ENCODE peak calls at places on chromosomes 1 and 21, in seven cellular contexts. R, E, U, A, P, M and L are unnamed samples.

GRCh38 chr1:155003766-155004351 is 1.3 kb downstream of the ZBTB7B start:
- DNase-seq in R (no peak), E (no peak), U (no peak), A (no peak), P (peak), M (peak), L (peak)

GRCh38 chr1:119909890-119910596 is 13.7 kb upstream of the ADAM30 start:
- DNase-seq in R (no peak), E (no peak), U (no peak), A (no peak), P (no peak), M (no peak), L (no peak)

GRCh38 chr1:76764638-76765572 is 102.4 kb upstream of the ST6GALNAC5 start:
- DNase-seq in R (no peak), E (no peak), U (no peak), A (no peak), P (no peak), M (no peak), L (peak)

GRCh38 chr1:96364576-96364975 is 357.0 kb upstream of the PTBP2 start:
- DNase-seq in R (no peak), E (no peak), U (no peak), A (no peak), P (no peak), M (no peak), L (no peak)

GRCh38 chr21:34983680-34984086 is 65.4 kb downstream of the RUNX1 start:
- DNase-seq in R (no peak), E (no peak), U (no peak), A (no peak), P (peak), M (no peak), L (no peak)

GRCh38 chr1:174160109-174160473 is 771 bp downstream of the RABGAP1L start:
- DNase-seq in R (no peak), E (no peak), U (no peak), A (no peak), P (peak), M (peak), L (peak)

GRCh38 chr1:182625716-182626504 is 21.7 kb upstream of the RGS16 start:
- DNase-seq in R (no peak), E (no peak), U (no peak), A (no peak), P (no peak), M (no peak), L (no peak)

GRCh38 chr1:245997471-245998258 is 509.4 kb downstream of the SMYD3 start:
- DNase-seq in R (no peak), E (no peak), U (no peak), A (no peak), P (no peak), M (no peak), L (no peak)

GRCh38 chr1:24984800-24985552 is 54.9 kb upstream of the RUNX3 start:
- DNase-seq in R (no peak), E (no peak), U (no peak), A (no peak), P (no peak), M (no peak), L (no peak)

GRCh38 chr1:46181343-46182260 is 5.3 kb upstream of the P3R3URF start:
- DNase-seq in R (no peak), E (no peak), U (no peak), A (no peak), P (no peak), M (no peak), L (no peak)

GRCh38 chr1:39230261-39231190 is 26.0 kb downstream of the MACF1 start:
- DNase-seq in R (no peak), E (no peak), U (peak), A (peak), P (no peak), M (peak), L (no peak)

GRCh38 chr1:34739613-34740012 is 15.2 kb upstream of the GJB5 start:
- DNase-seq in R (no peak), E (no peak), U (no peak), A (no peak), P (no peak), M (no peak), L (no peak)

DNA sequence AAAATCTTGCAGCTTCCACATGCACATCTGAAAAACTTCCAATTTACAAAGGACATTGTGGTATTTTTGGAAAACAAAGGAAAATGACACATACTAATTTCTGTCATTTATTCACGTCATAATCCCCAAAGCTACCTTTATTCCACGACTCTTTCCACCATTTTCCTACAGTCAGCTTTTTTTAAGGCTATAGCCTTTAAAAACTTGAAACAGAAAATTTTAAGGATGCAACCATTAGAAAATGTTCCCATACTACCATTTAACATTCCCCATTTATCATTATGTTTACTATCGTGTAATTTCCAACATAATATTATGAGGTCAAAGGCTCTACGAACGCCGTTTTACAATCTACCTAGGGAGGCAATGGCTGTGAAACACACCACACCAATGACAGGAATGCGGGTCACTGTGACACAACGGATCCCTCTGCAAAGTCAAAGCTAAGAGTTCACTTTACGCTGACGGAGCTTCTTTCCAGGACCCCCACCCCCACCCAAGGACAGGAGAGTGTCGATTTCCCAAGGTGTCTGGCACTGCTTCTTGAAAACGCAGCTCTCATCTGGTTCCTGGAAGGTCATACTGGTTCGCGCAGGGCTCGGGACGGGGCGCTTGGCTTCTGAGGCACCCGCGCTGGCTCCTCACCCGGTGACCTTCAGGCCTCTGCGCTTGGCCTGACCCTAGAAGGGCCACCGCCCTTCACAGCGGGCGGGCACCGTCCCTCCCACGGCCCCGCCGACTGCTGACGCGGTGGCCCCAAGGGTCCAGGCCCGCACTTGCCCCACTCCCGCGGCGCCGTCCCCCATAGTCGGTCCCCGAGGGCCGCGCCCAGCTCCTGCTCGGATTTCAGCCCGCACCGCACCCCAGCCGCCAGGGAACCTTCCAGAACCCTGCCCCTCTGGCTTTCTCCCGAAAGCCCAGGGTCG is 50.6 kb upstream of the ATF3 start:
- DNase-seq in R (no peak), E (no peak), U (no peak), A (no peak), P (peak), M (no peak), L (peak)
- TF ChIP-seq SIN3A in R (no peak), E (no peak), U (peak), A (no peak), P (no peak), M (no peak), L (no peak)

DNA sequence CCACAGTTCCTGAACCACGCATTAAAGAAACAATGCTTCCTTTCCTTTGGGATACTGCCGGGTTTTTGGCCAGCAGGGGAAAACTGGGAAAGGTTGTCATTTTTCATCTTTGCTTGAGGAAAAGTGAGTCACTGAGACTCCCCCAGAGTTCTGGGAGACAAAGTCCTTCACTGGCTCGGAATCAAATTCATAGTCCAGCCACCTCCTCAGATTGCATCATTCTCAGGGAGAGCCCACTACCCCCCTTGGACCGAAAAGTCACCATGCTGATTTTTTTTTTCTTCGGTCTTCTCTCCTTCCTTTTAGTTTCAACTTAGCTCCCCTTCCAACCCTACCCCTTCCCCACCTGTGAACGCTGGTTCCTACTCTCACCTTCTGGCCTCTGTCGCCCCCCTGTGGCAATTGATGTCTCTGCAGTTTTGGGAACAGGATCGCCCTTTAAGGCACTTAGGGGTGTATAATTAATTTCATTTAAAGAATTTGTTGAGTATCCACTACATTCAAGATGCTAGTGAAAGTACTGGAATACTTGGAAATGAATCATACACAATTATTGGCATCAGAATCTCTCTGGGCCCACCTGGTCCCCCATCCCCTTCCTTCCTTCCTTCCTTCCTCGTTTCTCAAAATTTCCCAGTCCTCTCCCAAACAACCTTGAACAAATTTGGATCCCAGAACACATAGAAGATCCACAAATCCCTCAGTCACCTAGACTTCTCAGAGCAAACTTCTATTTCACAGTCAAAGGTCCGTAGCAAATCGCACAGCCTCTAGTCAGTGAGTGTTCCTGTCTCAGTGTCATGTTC is 6.9 kb downstream of the ACKR1 start:
- DNase-seq in R (peak), E (peak), U (no peak), A (no peak), P (peak), M (peak), L (peak)
- TF ChIP-seq SIN3A in R (no peak), E (no peak), U (no peak), A (no peak), P (no peak), M (no peak), L (no peak)

GRCh38 chr1:44621841-44622286 is 52.4 kb downstream of the TMEM53 start:
- DNase-seq in R (no peak), E (no peak), U (no peak), A (no peak), P (no peak), M (no peak), L (peak)
- TF ChIP-seq SIN3A in R (no peak), E (no peak), U (no peak), A (no peak), P (no peak), M (no peak), L (no peak)

GRCh38 chr1:27555700-27556424 is 48.1 kb downstream of the AHDC1 start:
- DNase-seq in R (no peak), E (no peak), U (no peak), A (no peak), P (peak), M (no peak), L (no peak)
- TF ChIP-seq SIN3A in R (no peak), E (no peak), U (no peak), A (no peak), P (no peak), M (no peak), L (no peak)

DNA sequence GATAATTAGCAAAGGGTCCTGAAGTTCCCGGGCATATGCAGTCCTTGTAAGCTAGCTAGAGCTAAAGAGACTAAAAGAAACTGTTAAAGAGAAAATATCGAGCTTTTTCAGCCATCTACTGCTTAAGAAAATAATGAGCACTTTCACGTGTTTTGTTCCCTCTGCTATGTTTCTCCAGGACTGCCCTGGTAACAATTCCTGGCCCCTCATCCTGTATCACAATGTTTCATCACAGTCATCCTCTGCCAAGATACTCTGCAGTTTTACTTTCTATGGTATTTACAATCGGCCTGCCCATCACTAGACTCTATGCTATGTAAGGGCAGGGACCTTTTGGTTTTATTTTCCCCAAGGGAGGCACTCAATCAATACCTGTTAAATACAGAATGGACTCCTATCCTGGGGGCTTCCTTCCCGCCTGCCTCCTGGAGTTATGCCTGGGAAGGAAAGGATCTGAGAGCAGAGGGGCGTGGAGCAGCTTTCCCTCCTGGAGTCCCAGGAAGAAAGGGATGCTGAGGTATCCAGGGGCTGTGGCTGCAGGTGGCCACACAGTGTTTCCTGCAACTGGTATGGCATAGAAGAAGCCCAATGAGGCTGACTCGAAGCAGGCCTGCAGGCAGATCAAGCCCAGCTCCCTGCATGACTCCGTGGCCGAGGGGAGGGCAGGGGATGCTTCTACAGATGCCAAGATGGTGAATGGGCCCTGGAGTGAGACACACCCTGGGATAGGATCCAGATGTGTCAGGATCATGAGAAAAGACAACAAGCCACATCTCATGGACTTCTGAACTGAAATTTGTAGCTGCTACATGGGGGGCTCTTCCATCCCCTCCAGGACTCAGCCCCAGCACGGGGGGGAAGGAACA is 53.0 kb downstream of the MATN1 start:
- DNase-seq in R (no peak), E (no peak), U (no peak), A (no peak), P (no peak), M (no peak), L (no peak)
- TF ChIP-seq SIN3A in R (no peak), E (no peak), U (no peak), A (no peak), P (no peak), M (no peak), L (no peak)

DNA sequence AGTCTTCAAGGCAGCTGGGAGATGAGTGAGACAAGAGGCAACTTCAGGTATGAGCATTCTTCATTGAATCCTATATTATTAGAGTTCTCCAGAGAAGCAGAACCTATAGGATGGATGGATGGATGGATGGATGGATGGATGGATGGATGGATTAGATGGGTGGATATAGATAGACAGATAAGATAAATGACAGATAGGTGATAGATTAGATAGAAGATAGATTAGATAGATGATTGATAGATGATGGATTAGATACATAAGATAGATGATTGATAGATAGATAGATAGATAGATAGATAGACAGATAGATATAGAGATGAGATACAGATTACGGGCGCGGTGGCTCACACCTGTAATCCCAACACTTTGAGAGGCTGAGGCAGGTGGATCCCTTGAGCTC is 43.2 kb upstream of the SPOCD1 start:
- DNase-seq in R (no peak), E (no peak), U (no peak), A (no peak), P (no peak), M (no peak), L (no peak)
- TF ChIP-seq SIN3A in R (no peak), E (no peak), U (no peak), A (no peak), P (no peak), M (no peak), L (no peak)